ENCODE peak calls at places on chromosomes 2 and 18, in nine cellular contexts. X is activated CD4-positive, alpha-beta T cell treated with anti-CD3 and anti-CD28 coated beads for 48 hours; Z is dorsolateral prefrontal cortex; I is stimulated activated CD4-positive, alpha-beta T cell treated with anti-CD3 and anti-CD28 coated beads, Interleukin-4, amount 100 ng/mL, for 1 hour; S is pons; F is HCEC 1CT; B is fibroblast of the conjunctiva; Y is dermis microvascular lymphatic vessel endothelial cell; L is GM13976. P is an unnamed sample.

GRCh38 chr2:66477125-66477842 is 42.4 kb downstream of the MEIS1 start:
- DNase-seq in F (peak; percentile 17), S (no peak), X (no peak), B (no peak), L (no peak), Y (no peak), I (no peak), Z (no peak), P (no peak)

GRCh38 chr2:200962821-200963128 is 685 bp downstream of the ORC2 start:
- DNase-seq in S (no peak), B (no peak), X (no peak), I (no peak), L (no peak), Y (no peak), F (no peak), Z (no peak), P (no peak)

GRCh38 chr18:58998421-58999203 is 133.9 kb downstream of the ZNF532 start:
- DNase-seq in L (peak; percentile 32), Z (peak; percentile 63), F (peak; percentile 68), Y (peak; percentile 83), S (peak; percentile 53), I (no peak), B (no peak), X (no peak), P (peak; percentile 84)

GRCh38 chr2:27322301-27322765 is 564 bp downstream of the MPV17 start:
- DNase-seq in F (no peak), L (peak; percentile 47), B (no peak), I (no peak), Y (no peak), Z (no peak), S (no peak), X (no peak), P (peak; percentile 85)

GRCh38 chr2:105798595-105798994 is 53.9 kb downstream of the NCK2 start:
- DNase-seq in Y (no peak), L (no peak), X (peak; percentile 54), S (no peak), I (no peak), Z (no peak), F (no peak), B (no peak), P (no peak)

GRCh38 chr2:216807861-216808272 is 52.0 kb downstream of the TNP1 start:
- DNase-seq in I (no peak), S (no peak), X (no peak), L (no peak), Y (no peak), F (no peak), B (no peak), Z (no peak), P (no peak)

GRCh38 chr2:1841903-1842791 is 97.8 kb upstream of the PXDN start:
- DNase-seq in I (no peak), L (no peak), F (no peak), Y (no peak), X (no peak), S (no peak), B (no peak), Z (no peak), P (no peak)

GRCh38 chr2:128358941-128359731 is 40.5 kb upstream of the HS6ST1 start:
- DNase-seq in L (no peak), X (no peak), Y (no peak), I (no peak), F (no peak), S (no peak), Z (no peak), B (no peak), P (no peak)

GRCh38 chr2:120791961-120792295 is 56.3 kb downstream of the GLI2 start:
- DNase-seq in X (peak; percentile 4), Z (no peak), I (no peak), L (no peak), B (no peak), F (peak; percentile 16), Y (no peak), S (no peak), P (no peak)

GRCh38 chr2:49901202-49901865 is 747.0 kb upstream of the FSHR start:
- DNase-seq in F (no peak), X (no peak), Y (no peak), S (no peak), I (no peak), B (no peak), L (no peak), Z (no peak), P (no peak)